ENCODE peak calls at places on chromosomes 2 and 18, in seven cellular contexts. J is activated CD4-positive, alpha-beta memory T cell treated with anti-CD3 and anti-CD28 coated beads, Interleukin-2, amount 10 ng/mL, durations not matched to agents 7 days and 5 days; R is H7; K is C1 segment of cervical spinal cord; Q is amygdala; G is dermis blood vessel endothelial cell; P is epithelial cell of prostate. V is an unnamed sample.

GRCh38 chr2:176507736-176508135 is 238.5 kb downstream of the MTX2 start:
- DNase-seq in J (no peak), R (no peak), K (no peak), Q (no peak), G (no peak), P (no peak), V (no peak)

GRCh38 chr2:237886702-237887481 is 27.5 kb downstream of the RAMP1 start:
- DNase-seq in J (no peak), R (no peak), K (no peak), Q (no peak), G (no peak), P (no peak), V (no peak)

GRCh38 chr2:235314371-235314915 is 179.4 kb upstream of the AGAP1 start:
- DNase-seq in J (no peak), R (no peak), K (no peak), Q (no peak), G (no peak), P (no peak), V (no peak)

GRCh38 chr18:50622320-50622719 is 62.4 kb downstream of the MAPK4 start:
- DNase-seq in J (no peak), R (no peak), K (no peak), Q (no peak), G (no peak), P (no peak), V (no peak)

GRCh38 chr2:146817613-146818012 is 1027.2 kb upstream of the ACVR2A start:
- DNase-seq in J (no peak), R (peak), K (no peak), Q (no peak), G (no peak), P (peak), V (no peak)

GRCh38 chr2:172397136-172397825 is 30.1 kb upstream of the ITGA6 start:
- DNase-seq in J (no peak), R (no peak), K (no peak), Q (no peak), G (no peak), P (no peak), V (no peak)

GRCh38 chr2:40384714-40385113 is 67.2 kb downstream of the SLC8A1 start:
- DNase-seq in J (no peak), R (no peak), K (no peak), Q (no peak), G (no peak), P (peak), V (no peak)

GRCh38 chr2:218881744-218882462 is 1.3 kb downstream of the WNT10A start:
- DNase-seq in J (no peak), R (peak), K (no peak), Q (no peak), G (no peak), P (no peak), V (no peak)

GRCh38 chr18:66616523-66616983 is 12.7 kb upstream of the CDH19 start:
- DNase-seq in J (no peak), R (peak), K (no peak), Q (peak), G (peak), P (no peak), V (no peak)

GRCh38 chr2:31335921-31336570 is 78.5 kb downstream of the XDH start:
- DNase-seq in J (no peak), R (peak), K (no peak), Q (no peak), G (no peak), P (no peak), V (peak)

V was measured in activated CD8-positive, alpha-beta T cell treated with anti-CD3 and anti-CD28 coated beads, Interleukin-2, amount 10 ng/mL, durations not matched to agents 7 days and 5 days.